ENCODE peak calls at places on chromosomes 1 and 21, in five cellular contexts. K is stimulated activated CD8-positive, alpha-beta memory T cell treated with anti-CD3 and anti-CD28 coated beads, Interleukin-7, amount 100 ng/mL, for 1 hour; B is uterus; U is NT2/D1; W is T-helper 1 cell. V is an unnamed sample.
A peak's percentile ranks its signal among the peaks of the same experiment; 100 is the strongest.

GRCh38 chr1:79472067-79472656 is 465.6 kb upstream of the ADGRL4 start:
- DNase-seq in K (no peak), B (no peak), U (no peak), W (no peak), V (no peak)

GRCh38 chr1:117673405-117673804 is 67.6 kb downstream of the TENT5C start:
- DNase-seq in K (no peak), B (no peak), U (no peak), W (no peak), V (no peak)

GRCh38 chr1:42484382-42484781 is 21.3 kb downstream of the CCDC30 start:
- DNase-seq in K (no peak), B (no peak), U (no peak), W (no peak), V (no peak)

GRCh38 chr1:151578941-151579340 is 32.9 kb upstream of the SNX27 start:
- DNase-seq in K (no peak), B (no peak), U (no peak), W (no peak), V (no peak)

GRCh38 chr1:44547837-44548236 is 126.4 kb downstream of the TMEM53 start:
- DNase-seq in K (no peak), B (no peak), U (no peak), W (no peak), V (no peak)

GRCh38 chr21:35509004-35509704 is 460.1 kb upstream of the RUNX1 start:
- DNase-seq in K (no peak), B (no peak), U (no peak), W (no peak), V (no peak)

GRCh38 chr1:155977607-155978324 is 581 bp downstream of the ARHGEF2 start:
- DNase-seq in K (peak; percentile 31), B (peak; percentile 60), U (no peak), W (peak; percentile 40), V (no peak)

GRCh38 chr1:45643978-45644377 is 20.1 kb upstream of the CCDC17 start:
- DNase-seq in K (no peak), B (no peak), U (no peak), W (no peak), V (no peak)